ENCODE peak calls at places on chromosomes 2 and 18, in four cellular contexts. C is AG04449, Z is body of pancreas, J is IMR-90. O is an unnamed sample.

GRCh38 chr2:130873700-130874346 is 37.1 kb downstream of the ARHGEF4 start:
- DNase-seq in J (peak; percentile 63), Z (peak; percentile 77), C (no peak), O (no peak)

GRCh38 chr2:134398300-134398699 is 144.4 kb downstream of the MGAT5 start:
- DNase-seq in C (no peak), Z (no peak), J (peak; percentile 91), O (no peak)

GRCh38 chr2:224572338-224572737 is 12.8 kb downstream of the CUL3 start:
- DNase-seq in C (no peak), Z (no peak), J (no peak), O (no peak)

GRCh38 chr2:219462349-219462748 is 27.7 kb downstream of the SPEG start:
- DNase-seq in Z (no peak), J (no peak), C (no peak), O (no peak)

GRCh38 chr2:47225061-47225783 is 70.1 kb upstream of the STPG4 start:
- DNase-seq in J (peak; percentile 88), Z (peak; percentile 71), C (no peak), O (no peak)

GRCh38 chr18:3097082-3097481 is 84.1 kb upstream of the LPIN2 start:
- DNase-seq in Z (no peak), J (no peak), C (no peak), O (no peak)

GRCh38 chr2:87996570-87996969 is 19.8 kb downstream of the RNU2-63P start:
- DNase-seq in C (no peak), Z (no peak), J (no peak), O (no peak)

GRCh38 chr18:45253973-45254372 is 361.3 kb upstream of the SLC14A2 start:
- DNase-seq in Z (no peak), J (no peak), C (no peak), O (no peak)

GRCh38 chr2:140863713-140864112 is 1267.1 kb downstream of the LRP1B start:
- DNase-seq in J (peak; percentile 69), C (no peak), Z (no peak), O (no peak)

GRCh38 chr2:8288206-8288605 is 393.6 kb upstream of the ID2 start:
- DNase-seq in J (no peak), C (no peak), Z (no peak), O (no peak)

GRCh38 chr2:8282858-8283252 is 399.0 kb upstream of the ID2 start:
- DNase-seq in Z (no peak), C (no peak), J (no peak), O (no peak)

GRCh38 chr2:8281950-8282857 is 399.7 kb upstream of the ID2 start:
- DNase-seq in J (no peak), Z (no peak), C (no peak), O (no peak)

GRCh38 chr2:8285898-8286297 is 396.0 kb upstream of the ID2 start:
- DNase-seq in Z (no peak), J (no peak), C (no peak), O (no peak)

DNA sequence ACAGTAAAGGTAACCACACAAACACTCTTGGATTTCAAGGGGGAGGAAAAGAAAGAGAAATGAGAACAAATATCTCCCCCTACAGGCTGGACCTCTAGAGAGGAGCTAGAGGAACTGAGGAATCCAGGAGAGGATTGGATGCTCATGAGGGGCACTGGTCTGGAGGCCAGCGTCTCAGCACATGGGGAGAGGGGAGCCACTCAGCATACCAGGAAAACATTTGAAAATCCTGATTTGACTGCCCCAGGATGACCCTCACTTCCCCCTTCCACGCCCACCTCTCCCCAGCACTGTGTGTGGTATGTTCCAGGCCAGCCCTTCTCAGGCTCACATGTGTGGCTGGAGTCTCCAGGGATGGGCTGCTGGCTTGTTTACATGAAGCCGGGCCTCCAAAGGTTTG is 396.8 kb upstream of the ID2 start:
- DNase-seq in Z (no peak), C (no peak), J (no peak), O (no peak)
- TF ChIP-seq CTCF in Z (no peak), C (no peak), J (peak; percentile 24), O (peak; percentile 13)

GRCh38 chr2:36165132-36165531 is 190.4 kb upstream of the CRIM1 start:
- DNase-seq in C (no peak), Z (no peak), J (no peak), O (no peak)
- TF ChIP-seq CTCF in C (no peak), Z (no peak), J (no peak), O (no peak)

DNA sequence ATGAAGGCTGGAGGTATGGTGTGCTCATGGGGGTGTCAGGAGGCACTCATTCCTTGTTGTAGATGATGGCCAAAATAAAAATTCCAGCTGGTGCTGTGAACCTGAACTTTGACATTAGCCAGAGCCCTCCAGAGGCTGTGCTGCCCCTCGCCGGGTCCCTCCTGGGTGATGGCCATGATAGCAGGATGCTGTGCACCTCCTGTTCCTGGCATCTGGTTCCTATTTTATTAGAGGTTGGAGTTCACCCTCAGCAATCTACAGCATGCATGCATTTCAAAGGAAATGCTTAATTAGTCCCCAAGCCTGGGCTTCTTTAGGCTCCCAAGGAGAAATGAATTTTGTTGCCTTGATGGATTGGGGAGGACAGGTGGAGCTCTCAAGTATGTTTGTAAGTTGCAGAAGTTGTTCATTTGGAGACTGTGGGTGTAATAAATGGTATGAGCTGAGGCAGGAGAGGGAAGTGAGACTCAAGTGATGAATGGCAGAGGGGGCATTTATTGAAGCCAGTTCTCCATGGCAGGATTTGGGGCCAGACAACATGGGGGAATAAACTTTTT is 166.9 kb downstream of the GLI2 start:
- DNase-seq in J (no peak), C (no peak), Z (no peak), O (no peak)
- TF ChIP-seq CTCF in J (no peak), C (no peak), Z (no peak), O (no peak)

GRCh38 chr2:15241929-15242328 is 319.2 kb downstream of the NBAS start:
- DNase-seq in Z (no peak), C (no peak), J (no peak), O (no peak)

GRCh38 chr2:15246870-15247269 is 314.3 kb downstream of the NBAS start:
- DNase-seq in J (no peak), C (no peak), Z (no peak), O (no peak)

GRCh38 chr2:15241208-15241607 is 319.9 kb downstream of the NBAS start:
- DNase-seq in C (no peak), J (no peak), Z (no peak), O (no peak)

GRCh38 chr2:15243762-15244161 is 317.4 kb downstream of the NBAS start:
- DNase-seq in Z (no peak), J (peak; percentile 46), C (no peak), O (no peak)

DNA sequence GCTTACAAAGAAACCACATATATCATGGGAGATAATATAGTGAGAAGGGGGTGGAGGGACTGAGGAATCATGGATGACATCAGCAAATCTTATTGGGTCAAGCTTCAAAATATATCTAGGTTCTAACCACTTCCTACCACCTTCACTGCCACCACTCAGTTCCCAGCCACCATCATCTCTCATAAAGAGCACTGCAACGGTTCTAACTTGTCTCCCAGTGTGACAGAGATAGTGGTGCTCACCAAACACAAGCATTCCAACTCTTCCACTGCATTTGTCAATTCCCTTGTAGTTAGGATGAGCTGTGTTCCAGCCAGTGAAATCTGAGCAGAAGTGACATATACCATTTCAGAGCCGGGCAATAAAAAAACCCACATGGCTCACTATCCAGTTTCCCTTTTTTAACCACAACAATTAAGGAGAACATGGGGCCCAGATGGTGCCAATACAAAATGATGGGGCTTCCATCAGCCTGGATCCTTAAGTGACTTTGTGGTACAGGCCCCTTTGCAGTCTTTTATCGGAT is 318.1 kb downstream of the NBAS start:
- DNase-seq in J (no peak), C (no peak), Z (no peak), O (no peak)
- TF ChIP-seq CTCF in J (no peak), C (no peak), Z (no peak), O (no peak)

GRCh38 chr2:42238644-42239288 is 69.6 kb downstream of the EML4 start:
- DNase-seq in Z (peak; percentile 60), C (no peak), J (no peak), O (no peak)
- TF ChIP-seq CTCF in Z (peak; percentile 37), C (no peak), J (peak; percentile 16), O (no peak)

DNA sequence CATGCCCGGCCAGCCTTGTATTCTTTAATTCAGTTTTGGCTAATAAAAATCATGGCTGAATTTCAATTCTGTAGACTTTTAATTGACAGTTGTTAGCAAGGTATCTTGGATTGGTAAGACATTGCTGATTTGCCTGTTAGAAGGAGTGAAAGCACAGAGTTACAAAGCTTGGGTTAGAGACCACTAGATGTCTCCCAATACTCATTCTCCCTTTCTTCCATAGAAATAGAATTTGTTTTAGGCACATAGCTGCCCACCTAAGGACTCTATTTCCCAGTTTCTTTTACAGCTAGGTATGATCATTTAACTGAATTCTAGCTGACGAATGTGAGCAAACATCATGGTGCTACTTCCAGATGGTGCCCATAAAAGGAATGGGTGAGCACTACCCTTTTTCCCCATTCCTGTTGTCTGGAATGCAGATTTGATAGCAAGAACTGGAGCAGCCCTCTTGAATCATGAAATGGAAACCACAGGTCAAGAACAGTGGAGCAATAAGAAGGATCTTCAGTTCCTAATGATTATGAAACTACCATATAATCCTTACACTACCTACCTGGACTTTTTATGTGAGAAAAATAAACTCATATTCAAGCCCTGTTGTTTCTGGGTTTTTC is 17.5 kb downstream of the PECR start:
- DNase-seq in Z (no peak), J (peak; percentile 43), C (no peak), O (no peak)
- TF ChIP-seq CTCF in Z (no peak), J (peak; percentile 14), C (no peak), O (no peak)

GRCh38 chr2:135875491-135876065 is 665 bp downstream of the MCM6 start:
- DNase-seq in C (no peak), Z (peak; percentile 51), J (peak; percentile 60), O (no peak)
- TF ChIP-seq CTCF in C (no peak), Z (no peak), J (no peak), O (no peak)

DNA sequence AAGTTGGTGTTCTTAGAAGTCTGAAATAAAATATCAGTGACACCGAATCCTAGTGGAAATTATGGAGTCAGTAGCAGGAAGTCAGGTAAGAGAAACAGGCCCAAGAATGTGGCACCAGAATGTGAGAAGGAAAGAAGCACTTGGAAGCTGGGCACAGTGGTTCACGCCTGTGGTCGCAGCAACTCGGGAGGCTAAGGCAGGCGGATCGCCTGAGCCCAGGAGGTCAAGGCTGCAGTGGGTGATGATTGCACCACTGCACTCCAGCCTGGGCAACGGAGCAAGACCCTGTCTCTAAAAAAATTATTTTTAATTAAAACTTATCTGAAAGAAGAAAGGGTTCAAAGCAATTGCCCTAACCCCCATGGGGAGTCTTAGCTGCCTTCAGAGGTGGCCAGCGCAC is 268.3 kb upstream of the SALL3 start:
- DNase-seq in Z (no peak), J (no peak), C (no peak), O (no peak)
- TF ChIP-seq CTCF in Z (no peak), J (no peak), C (no peak), O (no peak)

O was measured in CD14-positive monocyte.